ENCODE peak calls at places on chromosome 1, in ten cellular contexts. X is AG09309, Q is mucosa of descending colon, N is lower leg skin, C is uterus, J is esophagus muscularis mucosa, F is mesothelial cell of epicardium, P is B cell, L is progenitor cell of endocrine pancreas, Z is heart right ventricle. D is an unnamed sample.
A peak's percentile ranks its signal among the peaks of the same experiment; 100 is the strongest.

GRCh38 chr1:201038537-201038936 is 15.0 kb upstream of the KIF21B start:
- DNase-seq in X (no peak), Q (no peak), N (no peak), C (no peak), J (no peak), F (no peak), P (no peak), L (no peak), Z (no peak), D (no peak)

GRCh38 chr1:234710381-234710780 is 100.4 kb upstream of the IRF2BP2 start:
- DNase-seq in X (no peak), Q (peak; percentile 53), N (no peak), C (no peak), J (peak; percentile 45), F (no peak), P (no peak), L (no peak), Z (no peak), D (no peak)

GRCh38 chr1:199612976-199613774 is 414.3 kb upstream of the NR5A2 start:
- DNase-seq in X (no peak), Q (no peak), N (no peak), C (no peak), J (no peak), F (no peak), P (peak; percentile 7), L (no peak), Z (no peak), D (no peak)

GRCh38 chr1:209688746-209689234 is 13.6 kb downstream of the G0S2 start:
- DNase-seq in X (no peak), Q (no peak), N (no peak), C (no peak), J (no peak), F (no peak), P (no peak), L (no peak), Z (no peak), D (no peak)

GRCh38 chr1:209104646-209105045 is 478.9 kb upstream of the CAMK1G start:
- DNase-seq in X (no peak), Q (no peak), N (no peak), C (no peak), J (no peak), F (no peak), P (no peak), L (no peak), Z (no peak), D (no peak)

GRCh38 chr1:18643154-18644012 is 12.7 kb downstream of the PAX7 start:
- DNase-seq in X (no peak), Q (no peak), N (no peak), C (no peak), J (no peak), F (no peak), P (no peak), L (no peak), Z (no peak), D (no peak)

GRCh38 chr1:117780981-117781475 is 148.4 kb downstream of the GDAP2 start:
- DNase-seq in X (no peak), Q (no peak), N (no peak), C (peak; percentile 67), J (no peak), F (no peak), P (no peak), L (no peak), Z (no peak), D (peak; percentile 22)

GRCh38 chr1:48492392-48492791 is 20.4 kb upstream of the SPATA6 start:
- DNase-seq in X (no peak), Q (peak; percentile 80), N (no peak), C (no peak), J (no peak), F (no peak), P (no peak), L (no peak), Z (peak; percentile 24), D (no peak)

GRCh38 chr1:44512313-44512885 is 107.3 kb downstream of the RNF220 start:
- DNase-seq in X (no peak), Q (no peak), N (no peak), C (no peak), J (no peak), F (no peak), P (no peak), L (no peak), Z (no peak), D (no peak)

GRCh38 chr1:241934181-241934815 is 23.3 kb upstream of the BECN2 start:
- DNase-seq in X (peak; percentile 14), Q (no peak), N (no peak), C (peak; percentile 33), J (no peak), F (peak; percentile 51), P (no peak), L (peak; percentile 50), Z (no peak), D (peak; percentile 60)

GRCh38 chr1:100721502-100722205 is 2.1 kb downstream of the VCAM1 start:
- DNase-seq in X (peak; percentile 97), Q (peak; percentile 23), N (peak; percentile 50), C (peak; percentile 55), J (no peak), F (no peak), P (no peak), L (no peak), Z (peak; percentile 17), D (peak; percentile 22)

GRCh38 chr1:179876289-179876715 is 1.3 kb downstream of the TOR1AIP2 start:
- DNase-seq in X (no peak), Q (peak; percentile 29), N (no peak), C (no peak), J (no peak), F (no peak), P (no peak), L (no peak), Z (no peak), D (no peak)

GRCh38 chr1:184034761-184035379 is 2.7 kb downstream of the COLGALT2 start:
- DNase-seq in X (no peak), Q (no peak), N (no peak), C (no peak), J (no peak), F (no peak), P (no peak), L (no peak), Z (no peak), D (no peak)

DNA sequence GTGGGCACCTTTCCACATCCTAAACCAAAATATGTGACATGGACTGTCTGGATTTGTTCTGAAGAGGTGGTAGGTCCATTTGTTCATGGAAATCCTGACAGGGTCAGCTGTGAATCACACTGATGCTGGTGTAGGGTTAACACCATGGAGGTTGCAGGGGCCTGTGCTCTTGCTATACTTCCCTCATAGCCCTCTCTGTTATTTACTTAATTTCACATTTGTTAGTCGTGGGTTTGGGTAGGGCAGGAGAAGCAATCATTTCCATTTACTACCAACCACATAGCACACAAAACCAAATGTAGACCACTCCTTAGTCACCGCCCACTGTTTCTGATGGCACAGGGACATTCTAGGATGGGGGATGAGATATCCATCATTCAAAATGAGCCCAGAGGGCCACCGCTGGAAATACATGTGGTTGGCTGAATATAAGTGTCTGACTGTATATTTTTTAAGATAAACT is 61.8 kb upstream of the POU2F1 start:
- DNase-seq in X (no peak), Q (no peak), N (no peak), C (no peak), J (no peak), F (no peak), P (no peak), L (no peak), Z (no peak), D (no peak)
- TF ChIP-seq CTCF in X (no peak), Q (no peak), N (no peak), C (no peak), J (no peak), F (no peak), P (no peak), L (no peak), Z (no peak), D (no peak)

GRCh38 chr1:66450043-66450514 is 83.9 kb upstream of the SGIP1 start:
- DNase-seq in X (no peak), Q (no peak), N (no peak), C (peak; percentile 28), J (no peak), F (no peak), P (no peak), L (no peak), Z (peak; percentile 32), D (no peak)

GRCh38 chr1:66450847-66451246 is 83.1 kb upstream of the SGIP1 start:
- DNase-seq in X (no peak), Q (no peak), N (no peak), C (no peak), J (no peak), F (no peak), P (no peak), L (no peak), Z (no peak), D (no peak)

GRCh38 chr1:66455446-66455845 is 78.5 kb upstream of the SGIP1 start:
- DNase-seq in X (no peak), Q (no peak), N (no peak), C (no peak), J (no peak), F (no peak), P (no peak), L (no peak), Z (no peak), D (no peak)

GRCh38 chr1:66452982-66453381 is 81.0 kb upstream of the SGIP1 start:
- DNase-seq in X (no peak), Q (no peak), N (no peak), C (no peak), J (no peak), F (no peak), P (no peak), L (no peak), Z (no peak), D (no peak)

GRCh38 chr1:66452162-66452561 is 81.8 kb upstream of the SGIP1 start:
- DNase-seq in X (no peak), Q (no peak), N (no peak), C (no peak), J (no peak), F (no peak), P (no peak), L (no peak), Z (no peak), D (no peak)
- TF ChIP-seq CTCF in X (no peak), Q (no peak), N (no peak), C (no peak), J (no peak), F (no peak), P (no peak), L (peak; percentile 31), Z (no peak), D (no peak)

GRCh38 chr1:187551061-187551460 is 722.3 kb downstream of the PLA2G4A start:
- DNase-seq in X (no peak), Q (no peak), N (no peak), C (no peak), J (no peak), F (no peak), P (no peak), L (no peak), Z (no peak), D (no peak)
- TF ChIP-seq CTCF in X (no peak), Q (no peak), N (no peak), C (no peak), J (no peak), F (no peak), P (no peak), L (no peak), Z (no peak), D (no peak)

GRCh38 chr1:222843434-222844107 is 28.7 kb downstream of the DISP1 start:
- DNase-seq in X (no peak), Q (no peak), N (no peak), C (no peak), J (no peak), F (no peak), P (no peak), L (no peak), Z (no peak), D (no peak)

GRCh38 chr1:222845763-222846162 is 30.9 kb downstream of the DISP1 start:
- DNase-seq in X (no peak), Q (no peak), N (no peak), C (no peak), J (no peak), F (no peak), P (no peak), L (no peak), Z (no peak), D (no peak)

GRCh38 chr1:222844108-222844779 is 29.4 kb downstream of the DISP1 start:
- DNase-seq in X (no peak), Q (no peak), N (no peak), C (no peak), J (no peak), F (no peak), P (no peak), L (no peak), Z (no peak), D (no peak)
- TF ChIP-seq CTCF in X (no peak), Q (no peak), N (no peak), C (no peak), J (no peak), F (no peak), P (no peak), L (no peak), Z (no peak), D (no peak)

D was measured in nephron progenitor cell.